ENCODE peak calls at places on chromosomes 2 and 18, in ten cellular contexts. J is IMR-90; V is AG08396; A is BE2C; F is B cell; U is endothelial cell; I is H54; S is fibroblast of the conjunctiva; X is activated CD4-positive, alpha-beta T cell treated with anti-CD3 and anti-CD28 coated beads, Interleukin-2, amount 50 U/mL, for 24 hours; Y is Calu3. T is an unnamed sample.

GRCh38 chr2:238426568-238427434 is at the start of gene ASB1:
- DNase-seq in U (peak), I (peak), X (peak), V (peak), J (peak), A (peak), F (peak), Y (peak), S (peak), T (peak)

GRCh38 chr2:209334188-209335017 is 89.4 kb upstream of the MAP2 start:
- DNase-seq in F (peak), J (peak), I (peak), Y (peak), S (peak), A (peak), X (no peak), U (peak), V (peak), T (peak)

GRCh38 chr2:43102366-43103092 is 123.9 kb downstream of the ZFP36L2 start:
- DNase-seq in I (no peak), Y (no peak), V (no peak), X (no peak), J (peak), S (no peak), A (no peak), U (no peak), F (no peak), T (no peak)

GRCh38 chr2:161234627-161235026 is 73.6 kb upstream of the PSMD14 start:
- DNase-seq in V (no peak), F (no peak), Y (no peak), J (no peak), S (no peak), U (no peak), I (no peak), X (no peak), A (no peak), T (no peak)

GRCh38 chr2:213995400-213996105 is 415.3 kb upstream of the VWC2L start:
- DNase-seq in I (peak), V (peak), U (no peak), A (no peak), S (peak), X (no peak), J (peak), Y (peak), F (no peak), T (no peak)

GRCh38 chr2:234032301-234032856 is 18.1 kb upstream of the SPP2 start:
- DNase-seq in U (no peak), J (peak), X (no peak), S (peak), A (no peak), V (peak), Y (no peak), F (no peak), I (no peak), T (no peak)

GRCh38 chr2:120177973-120178372 is 45.2 kb downstream of the TMEM185B start:
- DNase-seq in I (no peak), J (no peak), A (no peak), V (no peak), F (no peak), X (no peak), Y (no peak), U (no peak), S (no peak), T (no peak)

GRCh38 chr2:24438106-24438505 is 52.9 kb upstream of the NCOA1 start:
- DNase-seq in A (no peak), I (no peak), S (no peak), Y (no peak), V (no peak), J (peak), X (no peak), U (no peak), F (no peak), T (no peak)

GRCh38 chr2:161032635-161033034 is 127.6 kb upstream of the TANK start:
- DNase-seq in X (no peak), F (no peak), V (no peak), I (no peak), U (no peak), Y (no peak), A (no peak), J (no peak), S (no peak), T (no peak)

GRCh38 chr2:88180594-88181240 is 10.6 kb downstream of the THNSL2 start:
- DNase-seq in S (no peak), I (no peak), Y (no peak), V (no peak), F (no peak), J (peak), A (no peak), U (no peak), X (no peak), T (no peak)

GRCh38 chr2:9251154-9252001 is 44.8 kb downstream of the ASAP2 start:
- DNase-seq in Y (peak), A (peak), J (peak), I (peak), V (peak), X (no peak), S (peak), U (no peak), F (no peak), T (no peak)

GRCh38 chr2:69278366-69278765 is 108.7 kb downstream of the GFPT1 start:
- DNase-seq in I (no peak), X (no peak), J (peak), U (no peak), A (no peak), S (no peak), Y (no peak), V (no peak), F (no peak), T (no peak)

GRCh38 chr2:190583507-190584337 is 49.2 kb upstream of the NEMP2 start:
- DNase-seq in U (no peak), A (peak), V (no peak), Y (no peak), S (no peak), F (no peak), X (no peak), J (no peak), I (no peak), T (no peak)

GRCh38 chr2:224417947-224418346 is 16.0 kb upstream of the FAM124B start:
- DNase-seq in I (no peak), A (no peak), F (no peak), U (no peak), V (no peak), S (no peak), J (no peak), X (no peak), Y (no peak), T (no peak)

GRCh38 chr2:30601375-30601774 is 154.3 kb downstream of the LCLAT1 start:
- DNase-seq in U (no peak), S (no peak), A (no peak), Y (no peak), X (no peak), J (no peak), F (no peak), I (no peak), V (no peak), T (no peak)

GRCh38 chr18:55585050-55585449 is 2.9 kb downstream of the TCF4 start:
- DNase-seq in J (no peak), X (no peak), I (no peak), Y (no peak), S (no peak), V (no peak), U (no peak), F (no peak), A (no peak), T (no peak)

GRCh38 chr2:137508739-137509384 is 455.4 kb upstream of the HNMT start:
- DNase-seq in I (no peak), J (no peak), S (no peak), Y (no peak), U (no peak), A (no peak), X (no peak), F (no peak), V (no peak), T (no peak)

GRCh38 chr18:76246579-76246978 is 248.5 kb downstream of the ZNF516 start:
- DNase-seq in F (no peak), V (no peak), S (no peak), I (no peak), Y (no peak), J (no peak), X (no peak), A (no peak), U (no peak), T (no peak)

T was measured in germinal center.